ENCODE peak calls at places on chromosomes 16 and 17, in seven cellular contexts. X is GM23338, A is HCT116, V is PC-3, L is MM.1S, S is PC-9, W is hepatocyte. Y is an unnamed sample.

GRCh38 chr16:89322381-89323119 is 105.0 kb downstream of the ZNF778 start:
- DNase-seq in A (no peak), X (peak; percentile 87), L (no peak), V (peak; percentile 68), S (peak; percentile 56), W (peak; percentile 52), Y (peak; percentile 91)

GRCh38 chr17:44132275-44132821 is 8.9 kb upstream of the HDAC5 start:
- DNase-seq in V (peak; percentile 43), S (peak; percentile 75), L (no peak), A (no peak), W (no peak), X (no peak), Y (peak; percentile 46)

GRCh38 chr16:82756283-82756599 is 129.5 kb downstream of the CDH13 start:
- DNase-seq in A (no peak), W (no peak), V (no peak), S (no peak), L (no peak), X (no peak), Y (no peak)

GRCh38 chr16:84096447-84097005 is 20.2 kb downstream of the MBTPS1 start:
- DNase-seq in V (peak; percentile 75), S (no peak), W (peak; percentile 51), L (no peak), X (no peak), A (no peak), Y (no peak)

GRCh38 chr16:12573730-12574383 is 229.8 kb downstream of the CPPED1 start:
- DNase-seq in V (peak; percentile 61), A (peak; percentile 52), L (no peak), W (peak; percentile 84), S (no peak), X (peak; percentile 79), Y (peak; percentile 43)

GRCh38 chr16:86668136-86668535 is 89.8 kb downstream of the FOXL1 start:
- DNase-seq in L (no peak), X (peak; percentile 62), W (peak; percentile 25), V (peak; percentile 11), A (peak; percentile 71), S (no peak), Y (peak; percentile 82)

GRCh38 chr17:44466339-44466738 is 36.9 kb downstream of the GPATCH8 start:
- DNase-seq in V (no peak), A (no peak), L (no peak), W (no peak), X (no peak), S (no peak), Y (no peak)

GRCh38 chr17:3927628-3928010 is 11.4 kb upstream of the P2RX1 start:
- DNase-seq in W (no peak), A (no peak), X (no peak), S (no peak), L (no peak), V (no peak), Y (no peak)

GRCh38 chr16:35735403-35736251 is 2276.2 kb downstream of the TP53TG3F start:
- DNase-seq in S (no peak), A (no peak), V (no peak), L (no peak), W (no peak), X (no peak), Y (no peak)

GRCh38 chr17:57871155-57871554 is 21.3 kb upstream of the MRPS23 start:
- DNase-seq in W (no peak), L (no peak), X (no peak), V (no peak), A (no peak), S (no peak), Y (no peak)

GRCh38 chr17:19244796-19245195 is 7.6 kb downstream of the EPN2 start:
- DNase-seq in S (no peak), A (no peak), X (no peak), L (peak; percentile 10), W (no peak), V (no peak), Y (no peak)

GRCh38 chr16:70789231-70789926 is 11.6 kb downstream of the VAC14 start:
- DNase-seq in S (no peak), A (no peak), V (no peak), X (no peak), W (peak; percentile 32), L (no peak), Y (peak; percentile 72)

GRCh38 chr17:51165680-51166197 is 472 bp upstream of the NME2 start:
- DNase-seq in V (no peak), A (no peak), S (no peak), W (peak; percentile 51), L (no peak), X (peak; percentile 50), Y (peak; percentile 52)

GRCh38 chr17:67156269-67157199 is 88.5 kb downstream of the HELZ start:
- DNase-seq in V (peak; percentile 78), S (no peak), L (no peak), A (no peak), X (peak; percentile 22), W (no peak), Y (no peak)

GRCh38 chr17:45143101-45143670 is 5.1 kb upstream of the HEXIM1 start:
- DNase-seq in X (peak; percentile 47), W (no peak), L (no peak), V (no peak), S (no peak), A (no peak), Y (peak; percentile 3)

GRCh38 chr16:46774743-46775177 is 26.6 kb upstream of the MYLK3 start:
- DNase-seq in W (no peak), S (no peak), X (no peak), A (no peak), V (no peak), L (peak; percentile 54), Y (no peak)

DNA sequence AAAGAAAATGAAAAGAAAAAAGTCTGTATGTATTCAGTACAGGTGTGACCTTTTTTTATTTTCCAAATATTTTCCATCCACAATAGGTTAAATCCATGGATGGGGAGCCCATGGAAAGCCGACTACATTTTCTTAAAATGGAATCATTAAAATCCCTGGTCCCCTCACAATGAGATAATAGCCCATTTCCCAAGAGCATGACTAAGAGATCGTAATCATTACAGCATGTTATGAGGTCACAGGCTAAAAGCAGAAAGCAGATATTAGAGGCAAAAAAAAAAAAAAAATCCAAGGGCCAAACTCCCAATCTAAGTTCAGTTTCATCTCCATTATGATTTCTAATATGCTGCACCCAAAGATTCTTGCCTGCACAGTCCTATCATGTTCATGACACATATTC is 44.7 kb downstream of the CYTH1 start:
- DNase-seq in V (peak; percentile 66), A (no peak), L (peak; percentile 12), S (peak; percentile 73), W (peak; percentile 46), X (no peak), Y (peak; percentile 90)
- H3K4me2 ChIP-seq in V (peak overlapping the region; percentile 88), A (peak overlapping the region; percentile 78), L (peak overlapping the region; percentile 96), S (peak overlapping the region; percentile 91), W (peak overlapping the region; percentile 72), X (no peak overlapping the region), Y (peak overlapping the region; percentile 3)

GRCh38 chr16:25691519-25692091 is at the start of gene HS3ST4:
- DNase-seq in W (peak; percentile 57), X (peak; percentile 69), V (no peak), L (no peak), A (no peak), S (no peak), Y (peak; percentile 5)
- TF ChIP-seq EZH2 in W (no peak), X (no peak), V (no peak), L (no peak), A (no peak), S (no peak), Y (peak; percentile 86)

DNA sequence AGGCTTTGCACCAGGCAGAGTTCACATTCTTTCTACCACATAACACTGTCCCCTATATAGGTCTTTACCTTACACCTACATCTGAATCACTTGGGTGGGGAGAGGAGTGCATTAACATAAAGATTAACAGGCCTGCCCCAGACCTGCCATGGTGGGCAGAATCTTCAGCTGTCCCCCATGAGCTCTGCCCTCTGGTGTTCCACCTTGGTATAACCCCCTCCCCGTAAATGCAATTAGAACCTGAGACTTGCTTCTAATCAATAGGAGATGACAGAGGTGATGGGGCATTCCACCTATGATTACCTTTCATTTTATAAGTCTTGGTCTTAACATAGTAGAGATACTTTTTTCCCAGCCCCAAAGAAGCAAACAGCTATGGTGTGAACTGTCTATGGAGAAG is 20.4 kb upstream of the GRIN2A start:
- DNase-seq in V (peak; percentile 4), L (no peak), X (peak; percentile 43), S (no peak), W (no peak), A (no peak), Y (no peak)
- H3K9me2 ChIP-seq in V (no peaks in the 10 kb centered on the region), L (no peaks in the 10 kb centered on the region), X (no peaks in the 10 kb centered on the region), S (no peaks in the 10 kb centered on the region), W (no peaks in the 10 kb centered on the region), A (no peaks in the 10 kb centered on the region), Y (no peaks in the 10 kb centered on the region)

GRCh38 chr16:3855142-3855541 is 25.4 kb downstream of the CREBBP start:
- DNase-seq in S (no peak), X (no peak), W (no peak), V (no peak), A (no peak), L (no peak), Y (no peak)

GRCh38 chr16:3856367-3857141 is 24.0 kb downstream of the CREBBP start:
- DNase-seq in A (no peak), S (no peak), L (no peak), W (no peak), X (peak; percentile 60), V (no peak), Y (no peak)

GRCh38 chr16:3858809-3859208 is 21.7 kb downstream of the CREBBP start:
- DNase-seq in L (no peak), S (no peak), W (no peak), V (no peak), A (no peak), X (no peak), Y (no peak)

GRCh38 chr16:3859875-3860274 is 20.6 kb downstream of the CREBBP start:
- DNase-seq in W (no peak), X (no peak), L (no peak), A (no peak), V (no peak), S (no peak), Y (no peak)

GRCh38 chr16:3857189-3858013 is 23.1 kb downstream of the CREBBP start:
- DNase-seq in A (no peak), S (no peak), L (peak; percentile 14), W (peak; percentile 55), V (no peak), X (no peak), Y (peak; percentile 79)
- H3K4me2 ChIP-seq in A (no peak overlapping the region), S (no peak overlapping the region), L (peak overlapping the region; percentile 20), W (peak overlapping the region; percentile 65), V (no peak overlapping the region), X (peak overlapping the region; percentile 44), Y (peak overlapping the region; percentile 21)

GRCh38 chr16:56191807-56192643 is 736 bp downstream of the GNAO1 start:
- DNase-seq in X (peak; percentile 32), V (no peak), A (no peak), L (no peak), S (no peak), W (peak; percentile 13), Y (no peak)
- TF ChIP-seq EZH2 in X (no peak), V (peak; percentile 79), A (no peak), L (no peak), S (no peak), W (no peak), Y (peak; percentile 54)

GRCh38 chr17:64641499-64641898 is 20.6 kb downstream of the SMURF2 start:
- DNase-seq in A (no peak), V (peak; percentile 68), W (peak; percentile 55), X (no peak), L (no peak), S (no peak), Y (peak; percentile 94)
- H3K9me2 ChIP-seq in A (no peaks in the 10 kb centered on the region), V (no peaks in the 10 kb centered on the region), W (no peaks in the 10 kb centered on the region), X (no peaks in the 10 kb centered on the region), L (no peaks in the 10 kb centered on the region), S (no peaks in the 10 kb centered on the region), Y (no peaks in the 10 kb centered on the region)